ENCODE peak calls at places on chromosomes 6 and 20, in five cellular contexts. B is prostate gland, M is NCI-H1930, N is lower leg skin, W is DMS53. H is an unnamed sample.

GRCh38 chr6:90008908-90009501 is 114.7 kb downstream of the GJA10 start:
- DNase-seq in B (peak), M (no peak), N (no peak), W (no peak), H (peak)

GRCh38 chr6:136600818-136601217 is 50.6 kb upstream of the MAP7 start:
- DNase-seq in B (no peak), M (peak), N (no peak), W (peak), H (no peak)

GRCh38 chr20:36159833-36160232 is 5.3 kb downstream of the EPB41L1 start:
- DNase-seq in B (no peak), M (no peak), N (no peak), W (no peak), H (no peak)

GRCh38 chr20:24102290-24102689 is 113.7 kb upstream of the GGTLC1 start:
- DNase-seq in B (no peak), M (no peak), N (no peak), W (peak), H (no peak)

GRCh38 chr6:144462058-144462457 is 176.9 kb downstream of the UTRN start:
- DNase-seq in B (no peak), M (no peak), N (no peak), W (no peak), H (no peak)

GRCh38 chr6:21739838-21740237 is 146.3 kb downstream of the SOX4 start:
- DNase-seq in B (no peak), M (no peak), N (no peak), W (peak), H (no peak)

GRCh38 chr6:106142876-106143431 is 56.8 kb downstream of the PRDM1 start:
- DNase-seq in B (no peak), M (no peak), N (no peak), W (no peak), H (no peak)

GRCh38 chr6:135820340-135820739 is 31.2 kb upstream of the PDE7B start:
- DNase-seq in B (no peak), M (no peak), N (no peak), W (no peak), H (no peak)

GRCh38 chr6:25701807-25702206 is 49.8 kb downstream of the SCGN start:
- DNase-seq in B (no peak), M (no peak), N (no peak), W (no peak), H (peak)

GRCh38 chr6:26055670-26056582 is 31.3 kb upstream of the HFE start:
- DNase-seq in B (peak), M (peak), N (peak), W (peak), H (no peak)

GRCh38 chr6:158207452-158207788 is 39.3 kb downstream of the GTF2H5 start:
- DNase-seq in B (no peak), M (no peak), N (no peak), W (peak), H (no peak)

GRCh38 chr20:33733654-33734576 is 2.1 kb downstream of the ZNF341 start:
- DNase-seq in B (no peak), M (no peak), N (no peak), W (peak), H (no peak)

GRCh38 chr6:35019171-35019570 is 122.0 kb downstream of the TCP11 start:
- DNase-seq in B (no peak), M (no peak), N (no peak), W (no peak), H (no peak)

GRCh38 chr6:33731751-33732282 is 14.9 kb downstream of the IP6K3 start:
- DNase-seq in B (peak), M (no peak), N (no peak), W (no peak), H (peak)

GRCh38 chr6:52576392-52577021 is 353 bp downstream of the TRAM2 start:
- DNase-seq in B (no peak), M (peak), N (peak), W (peak), H (no peak)

GRCh38 chr20:33915726-33916331 is 77.9 kb upstream of the RALY start:
- DNase-seq in B (no peak), M (no peak), N (no peak), W (peak), H (no peak)

GRCh38 chr6:29509711-29510110 is 22.0 kb upstream of the MAS1L start:
- DNase-seq in B (no peak), M (no peak), N (no peak), W (no peak), H (no peak)

GRCh38 chr6:150235218-150235617 is 92.4 kb downstream of the PPP1R14C start:
- DNase-seq in B (no peak), M (no peak), N (no peak), W (no peak), H (no peak)

GRCh38 chr6:56816393-56816792 is 138.5 kb upstream of the BEND6 start:
- DNase-seq in B (no peak), M (no peak), N (no peak), W (no peak), H (no peak)